ENCODE peak calls at places on chromosomes 2 and 18, in nine cellular contexts. R is left ventricle myocardium inferior; N is hypothalamus; E is stimulated activated CD4-positive, alpha-beta T cell treated with anti-CD3 and anti-CD28 coated beads, Interleukin-15, amount 100 ng/mL, for 24 hours; C is chondrocyte; H is SW480; B is M059J; A is posterior vena cava; O is NCI-H2029. W is an unnamed sample.

GRCh38 chr2:11941201-11942041 is 195.0 kb downstream of the LPIN1 start:
- DNase-seq in R (peak; percentile 36), N (no peak), E (no peak), C (no peak), H (no peak), B (no peak), A (no peak), O (no peak), W (no peak)

GRCh38 chr2:35410431-35411061 is 945.0 kb upstream of the CRIM1 start:
- DNase-seq in R (peak; percentile 33), N (peak; percentile 22), E (peak; percentile 61), C (no peak), H (peak; percentile 41), B (peak; percentile 30), A (peak; percentile 83), O (peak; percentile 0), W (peak; percentile 56)

GRCh38 chr2:65349863-65350262 is 82.5 kb downstream of the SPRED2 start:
- DNase-seq in R (peak; percentile 70), N (no peak), E (no peak), C (no peak), H (no peak), B (peak; percentile 25), A (peak; percentile 83), O (peak; percentile 84), W (no peak)

GRCh38 chr2:68767031-68767961 is 32.7 kb downstream of the ARHGAP25 start:
- DNase-seq in R (no peak), N (no peak), E (peak; percentile 46), C (no peak), H (no peak), B (no peak), A (no peak), O (peak; percentile 80), W (no peak)

GRCh38 chr2:20673686-20674308 is 6.9 kb downstream of the GDF7 start:
- DNase-seq in R (no peak), N (no peak), E (no peak), C (no peak), H (no peak), B (no peak), A (peak; percentile 26), O (no peak), W (no peak)

GRCh38 chr2:238632181-238633060 is 205.7 kb downstream of the ASB1 start:
- DNase-seq in R (no peak), N (no peak), E (no peak), C (no peak), H (no peak), B (no peak), A (no peak), O (no peak), W (no peak)

GRCh38 chr2:240861547-240861946 is 7.1 kb upstream of the AGXT start:
- DNase-seq in R (no peak), N (no peak), E (no peak), C (no peak), H (no peak), B (no peak), A (no peak), O (no peak), W (no peak)

GRCh38 chr2:18151237-18151636 is 272.8 kb downstream of the KCNS3 start:
- DNase-seq in R (no peak), N (no peak), E (no peak), C (no peak), H (no peak), B (no peak), A (no peak), O (no peak), W (no peak)

GRCh38 chr2:233209978-233210680 is 41.3 kb upstream of the ATG16L1 start:
- DNase-seq in R (no peak), N (no peak), E (no peak), C (no peak), H (no peak), B (peak; percentile 39), A (peak; percentile 73), O (no peak), W (no peak)

GRCh38 chr2:191150451-191151314 is at the start of gene STAT4:
- DNase-seq in R (no peak), N (no peak), E (peak; percentile 89), C (no peak), H (peak; percentile 26), B (peak; percentile 48), A (peak; percentile 59), O (peak; percentile 11), W (no peak)

GRCh38 chr2:222052934-222053367 is 245.8 kb downstream of the PAX3 start:
- DNase-seq in R (no peak), N (no peak), E (peak; percentile 6), C (no peak), H (peak; percentile 29), B (peak; percentile 16), A (no peak), O (no peak), W (no peak)

GRCh38 chr2:144550916-144551315 is 31.0 kb upstream of the ZEB2 start:
- DNase-seq in R (no peak), N (no peak), E (no peak), C (no peak), H (no peak), B (peak; percentile 73), A (no peak), O (no peak), W (no peak)

GRCh38 chr18:8988262-8988871 is 114.1 kb upstream of the NDUFV2 start:
- DNase-seq in R (peak; percentile 32), N (peak; percentile 32), E (peak; percentile 64), C (no peak), H (peak; percentile 64), B (peak; percentile 62), A (no peak), O (no peak), W (peak; percentile 69)

GRCh38 chr18:59383831-59384230 is 24.8 kb upstream of the LMAN1 start:
- DNase-seq in R (no peak), N (no peak), E (no peak), C (no peak), H (no peak), B (no peak), A (no peak), O (no peak), W (no peak)

GRCh38 chr2:176173679-176174381 is 14.6 kb upstream of the HOXD1 start:
- DNase-seq in R (no peak), N (no peak), E (no peak), C (no peak), H (no peak), B (no peak), A (no peak), O (no peak), W (no peak)

GRCh38 chr18:63834471-63835113 is 52.9 kb upstream of the SERPINB2 start:
- DNase-seq in R (no peak), N (no peak), E (no peak), C (no peak), H (no peak), B (peak; percentile 70), A (no peak), O (no peak), W (no peak)

GRCh38 chr2:128970332-128971116 is 651.9 kb upstream of the HS6ST1 start:
- DNase-seq in R (no peak), N (no peak), E (no peak), C (no peak), H (peak; percentile 49), B (no peak), A (no peak), O (no peak), W (no peak)